ENCODE peak calls at places on chromosomes 11 and 22, in six cellular contexts. Q is HCT116, Z is HepG2, O is SK-N-SH, D is H1, H is K562. C is an unnamed sample.

GRCh38 chr11:10320164-10320563 is 15.3 kb downstream of the ADM start:
- DNase-seq in O (no peak), D (no peak), Z (no peak), H (no peak), Q (no peak), C (no peak)

GRCh38 chr11:75159081-75159953 is 8.4 kb downstream of the SLCO2B1 start:
- DNase-seq in D (no peak), Q (no peak), Z (peak; percentile 85), O (no peak), H (no peak), C (no peak)

GRCh38 chr11:19742595-19743292 is 30.1 kb downstream of the NAV2 start:
- DNase-seq in O (peak; percentile 68), Z (peak; percentile 52), H (peak; percentile 50), D (peak; percentile 84), Q (peak; percentile 51), C (no peak)

GRCh38 chr11:111601979-111602864 is at the start of gene SIK2:
- DNase-seq in Z (peak; percentile 89), D (peak; percentile 92), Q (peak; percentile 87), H (peak; percentile 95), O (peak; percentile 98), C (no peak)

GRCh38 chr11:40316171-40316570 is 1143.3 kb downstream of the LRRC4C start:
- DNase-seq in O (no peak), Z (no peak), Q (no peak), D (no peak), H (no peak), C (no peak)

GRCh38 chr11:85517272-85517671 is 109.9 kb downstream of the DLG2 start:
- DNase-seq in Z (no peak), O (no peak), H (no peak), Q (no peak), D (no peak), C (no peak)

GRCh38 chr22:45218974-45219373 is 21.7 kb downstream of the KIAA0930 start:
- DNase-seq in O (peak; percentile 63), Z (no peak), D (no peak), Q (no peak), H (no peak), C (no peak)

GRCh38 chr11:100576044-100577021 is 110.8 kb upstream of the ARHGAP42 start:
- DNase-seq in O (peak; percentile 16), H (peak; percentile 45), Q (peak; percentile 43), Z (peak; percentile 41), D (no peak), C (peak; percentile 24)

GRCh38 chr22:31093090-31093850 is 12.2 kb downstream of the SMTN start:
- DNase-seq in O (peak; percentile 31), Z (no peak), D (peak; percentile 48), Q (no peak), H (no peak), C (no peak)

GRCh38 chr11:8913961-8914660 is 3.1 kb downstream of the AKIP1 start:
- DNase-seq in Z (peak; percentile 37), Q (no peak), D (peak; percentile 64), O (peak; percentile 67), H (peak; percentile 32), C (no peak)

GRCh38 chr11:116840224-116840745 is 2.9 kb upstream of the APOA1 start:
- DNase-seq in D (no peak), Z (peak; percentile 47), H (peak; percentile 29), Q (no peak), O (no peak), C (no peak)

GRCh38 chr22:50487290-50488005 is 789 bp downstream of the MIOX start:
- DNase-seq in H (no peak), Q (no peak), Z (no peak), D (no peak), O (no peak), C (no peak)

GRCh38 chr11:131748146-131749050 is 378.0 kb downstream of the NTM start:
- DNase-seq in Q (no peak), O (peak; percentile 67), D (peak; percentile 83), H (peak; percentile 53), Z (peak; percentile 26), C (no peak)

GRCh38 chr11:61417670-61418069 is 12.1 kb downstream of the CPSF7 start:
- DNase-seq in Z (peak; percentile 16), D (no peak), Q (no peak), H (no peak), O (no peak), C (no peak)

GRCh38 chr22:42101186-42101585 is 10.6 kb upstream of the NDUFA6 start:
- DNase-seq in O (no peak), D (no peak), Q (no peak), H (no peak), Z (no peak), C (no peak)

GRCh38 chr22:43901976-43902643 is 10.3 kb upstream of the PNPLA5 start:
- DNase-seq in D (no peak), Z (no peak), H (no peak), Q (no peak), O (no peak), C (no peak)

GRCh38 chr11:65411681-65412070 is 10.9 kb upstream of the NEAT1 start:
- DNase-seq in O (no peak), Q (no peak), Z (no peak), D (no peak), H (no peak), C (no peak)

GRCh38 chr11:28529540-28530410 is 421.6 kb downstream of the METTL15 start:
- DNase-seq in Q (peak; percentile 37), Z (peak; percentile 50), H (peak; percentile 12), D (no peak), O (peak; percentile 32), C (peak; percentile 42)

GRCh38 chr11:35112056-35112845 is 26.7 kb upstream of the CD44 start:
- DNase-seq in D (no peak), H (no peak), O (no peak), Z (no peak), Q (no peak), C (no peak)

GRCh38 chr22:50250555-50251471 is at the start of gene HDAC10:
- DNase-seq in O (peak; percentile 94), Q (no peak), D (peak; percentile 92), H (peak; percentile 79), Z (peak; percentile 56), C (no peak)

GRCh38 chr11:65553301-65554001 is 4.7 kb downstream of the LTBP3 start:
- DNase-seq in H (peak; percentile 77), Z (no peak), O (no peak), D (peak; percentile 86), Q (no peak), C (no peak)

GRCh38 chr22:40387758-40388157 is 17.4 kb downstream of the SGSM3 start:
- DNase-seq in D (no peak), Q (no peak), H (no peak), Z (peak; percentile 55), O (no peak), C (no peak)

GRCh38 chr22:24894220-24894975 is 52.1 kb downstream of the LHFPL7 start:
- DNase-seq in Z (peak; percentile 96), H (no peak), Q (peak; percentile 89), D (no peak), O (peak; percentile 81), C (no peak)

DNA sequence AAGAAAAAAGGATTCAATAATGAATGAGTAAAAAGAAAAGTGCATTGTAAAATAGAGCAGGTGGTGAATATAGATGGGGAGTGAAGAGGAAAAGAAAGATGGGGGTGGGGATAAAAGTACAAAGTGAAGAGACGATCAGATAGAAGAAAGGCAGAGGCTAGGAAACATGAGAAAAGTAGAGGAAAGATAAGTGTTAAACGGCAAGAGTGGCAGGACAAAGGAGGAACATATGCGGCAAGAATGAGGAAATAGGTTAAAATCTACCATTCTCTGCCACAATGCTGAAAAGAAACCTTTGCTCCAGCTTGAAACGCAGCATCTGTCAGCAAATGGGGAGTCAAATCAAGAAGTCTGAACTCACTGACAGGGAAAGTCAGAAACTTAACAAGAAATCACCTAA is 6.8 kb downstream of the FUT4 start:
- DNase-seq in D (no peak), H (no peak), Z (no peak), Q (no peak), O (no peak), C (no peak)
- H3K9ac ChIP-seq in D (no peak overlapping the region), H (no peak overlapping the region), Z (no peak overlapping the region), Q (no peak overlapping the region), O (no peak overlapping the region), C (no peak overlapping the region)

DNA sequence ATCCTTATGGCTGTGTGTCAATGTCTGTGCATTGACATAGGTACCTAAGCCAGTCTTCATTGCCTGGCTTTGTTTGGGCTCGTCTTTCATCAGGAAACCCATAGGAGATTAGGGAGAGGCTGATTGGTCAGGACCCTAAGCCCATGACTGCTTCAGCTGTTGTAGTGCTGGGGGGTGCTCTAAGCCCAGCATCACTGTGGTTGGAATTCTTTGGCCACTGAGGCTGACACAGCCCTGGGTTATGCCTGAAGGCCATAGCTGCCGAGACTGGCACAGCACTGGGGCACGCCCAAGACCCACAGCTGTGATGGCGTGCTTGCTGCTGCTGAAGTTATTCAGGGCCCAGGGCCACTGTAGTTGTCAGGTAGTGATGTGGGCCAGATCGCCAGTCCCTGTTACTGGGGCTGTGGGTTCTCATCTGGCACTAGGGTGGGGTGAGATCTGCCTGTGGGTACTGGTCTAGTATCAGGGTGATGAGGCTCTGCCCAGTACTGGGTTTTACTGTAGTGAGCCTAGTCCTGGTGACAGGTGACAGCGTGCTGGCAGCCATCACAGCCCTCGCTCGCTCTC is 4.9 kb downstream of the USP18 start:
- DNase-seq in D (no peak), H (no peak), Z (no peak), Q (no peak), O (no peak), C (no peak)
- TF ChIP-seq POLR2AphosphoS5 in D (no peak), H (no peak), Z (no peak), Q (no peak), O (no peak), C (no peak)

DNA sequence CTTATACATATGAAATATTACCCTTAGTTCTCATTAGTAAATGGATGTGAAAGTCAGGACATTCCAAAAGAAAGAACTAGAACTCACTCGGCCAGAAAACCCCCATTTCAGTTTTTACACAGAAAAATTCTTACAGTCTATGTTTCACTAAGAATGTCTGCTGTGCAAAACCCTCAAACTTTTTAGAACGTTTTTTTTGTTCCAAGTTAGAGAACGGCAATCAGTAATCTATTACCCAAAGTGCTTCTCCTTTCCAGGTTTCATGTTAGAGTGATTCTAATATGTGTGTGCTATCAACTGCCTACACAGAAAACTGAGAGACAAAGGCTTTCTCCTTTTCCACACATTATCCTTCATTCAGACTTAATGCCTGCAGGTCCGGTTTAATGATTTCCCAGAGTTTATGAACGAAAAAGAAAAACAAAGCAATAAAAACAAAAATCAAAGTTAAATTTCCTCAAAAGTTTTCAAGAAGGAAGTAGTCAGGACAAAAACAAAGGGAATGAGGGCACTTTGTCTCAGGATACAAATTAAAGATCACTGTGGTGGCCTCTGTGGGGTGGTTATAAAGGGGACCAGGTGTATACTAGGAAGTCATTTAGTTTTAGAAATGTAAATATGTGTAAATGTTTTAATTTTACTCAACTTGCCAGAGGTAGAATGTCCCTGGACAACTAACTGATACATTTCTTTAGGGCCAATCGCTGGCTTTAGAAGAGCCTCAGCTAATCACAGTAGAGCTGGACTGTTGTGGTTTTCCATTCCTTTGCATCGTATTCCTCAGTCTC is 11.4 kb upstream of the SESN3 start:
- DNase-seq in H (no peak), Q (no peak), D (no peak), Z (no peak), O (no peak), C (no peak)
- H3K9ac ChIP-seq in H (no peak overlapping the region), Q (no peak overlapping the region), D (no peak overlapping the region), Z (no peak overlapping the region), O (no peak overlapping the region), C (no peak overlapping the region)

DNA sequence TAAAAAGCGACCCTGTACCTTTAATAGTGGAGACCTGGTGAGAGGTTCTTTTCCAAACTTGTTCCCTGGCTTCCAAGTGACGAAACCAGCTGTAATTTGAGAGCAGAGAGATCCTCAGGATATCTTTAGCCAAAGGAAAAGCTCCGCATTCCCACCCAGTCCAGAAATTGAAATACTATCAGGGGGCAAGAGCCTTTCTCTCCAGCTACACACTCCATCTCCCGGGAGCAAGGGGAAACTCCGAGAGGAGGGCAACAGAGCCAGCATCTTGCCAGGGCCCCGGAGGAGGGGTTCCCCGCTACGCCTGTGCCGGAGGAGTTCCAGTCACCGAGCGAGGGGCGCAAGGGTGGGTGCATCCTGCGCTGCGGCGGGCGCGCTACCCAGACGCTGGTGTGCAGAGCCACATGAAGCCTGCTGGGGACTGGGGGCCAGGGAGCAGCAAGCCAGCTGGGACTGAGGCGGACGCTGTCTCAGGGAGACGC is at the start of gene FIBIN:
- DNase-seq in O (no peak), H (no peak), D (peak; percentile 61), Z (no peak), Q (no peak), C (no peak)
- TF ChIP-seq POLR2AphosphoS5 in O (no peak), H (no peak), D (no peak), Z (no peak), Q (no peak), C (no peak)

C was measured in SK-N-MC.